ENCODE peak calls at places on chromosomes 4 and X, in five cellular contexts. R is endothelial cell of umbilical vein, V is K562, B is SK-N-SH, Z is HepG2. N is an unnamed sample.

GRCh38 chr4:59597536-59598232 is 1602.4 kb upstream of the ADGRL3 start:
- DNase-seq in R (no peak), V (no peak), B (no peak), Z (no peak), N (no peak)

GRCh38 chr4:139710073-139710472 is 44.5 kb downstream of the MGST2 start:
- DNase-seq in R (no peak), V (no peak), B (no peak), Z (no peak), N (no peak)

GRCh38 chr4:157052429-157053040 is 23.4 kb upstream of the GLRB start:
- DNase-seq in R (no peak), V (no peak), B (no peak), Z (no peak), N (no peak)

GRCh38 chr4:158010346-158010745 is 162.5 kb downstream of the GASK1B start:
- DNase-seq in R (no peak), V (no peak), B (no peak), Z (no peak), N (no peak)

GRCh38 chrX:9668537-9668936 is 97.1 kb downstream of the GPR143 start:
- DNase-seq in R (no peak), V (no peak), B (no peak), Z (no peak), N (no peak)

GRCh38 chr4:181949704-181950312 is 293.4 kb upstream of the TENM3 start:
- DNase-seq in R (no peak), V (no peak), B (no peak), Z (no peak), N (no peak)

GRCh38 chr4:123638834-123639233 is 242.2 kb downstream of the SPRY1 start:
- DNase-seq in R (no peak), V (no peak), B (no peak), Z (no peak), N (no peak)

GRCh38 chr4:161894493-161895167 is 269.2 kb downstream of the FSTL5 start:
- DNase-seq in R (no peak), V (no peak), B (no peak), Z (no peak), N (no peak)

GRCh38 chrX:46770006-46770816 is 11.3 kb upstream of the SLC9A7 start:
- DNase-seq in R (peak; percentile 9), V (no peak), B (no peak), Z (no peak), N (no peak)

GRCh38 chrX:40095588-40096394 is 2.0 kb downstream of the BCOR start:
- DNase-seq in R (peak; percentile 34), V (no peak), B (peak; percentile 44), Z (no peak), N (no peak)

GRCh38 chr4:7156273-7157139 is 35.8 kb upstream of the SORCS2 start:
- DNase-seq in R (peak; percentile 11), V (peak; percentile 50), B (peak; percentile 68), Z (no peak), N (no peak)

GRCh38 chr4:32268949-32269348 is 1548.8 kb downstream of the PCDH7 start:
- DNase-seq in R (peak; percentile 21), V (no peak), B (no peak), Z (no peak), N (peak; percentile 7)

GRCh38 chr4:4842476-4843441 is 16.7 kb upstream of the MSX1 start:
- DNase-seq in R (no peak), V (no peak), B (no peak), Z (no peak), N (no peak)

GRCh38 chrX:19070555-19070994 is 51.7 kb downstream of the ADGRG2 start:
- DNase-seq in R (no peak), V (no peak), B (no peak), Z (peak; percentile 63), N (no peak)

GRCh38 chrX:122866527-122866926 is 317.6 kb upstream of the GRIA3 start:
- DNase-seq in R (peak; percentile 81), V (no peak), B (no peak), Z (no peak), N (no peak)

GRCh38 chr4:11468901-11469300 is 40.2 kb upstream of the HS3ST1 start:
- DNase-seq in R (no peak), V (no peak), B (no peak), Z (no peak), N (no peak)

GRCh38 chr4:137700751-137701150 is 168.5 kb upstream of the PCDH18 start:
- DNase-seq in R (no peak), V (no peak), B (no peak), Z (no peak), N (no peak)

GRCh38 chr4:178577933-178578332 is 1135.7 kb upstream of the AGA start:
- DNase-seq in R (no peak), V (no peak), B (peak; percentile 12), Z (peak; percentile 1), N (no peak)

GRCh38 chr4:44326716-44327115 is 121.9 kb downstream of the KCTD8 start:
- DNase-seq in R (no peak), V (no peak), B (no peak), Z (no peak), N (no peak)

GRCh38 chr4:5500165-5500564 is 208.2 kb downstream of the EVC2 start:
- DNase-seq in R (no peak), V (no peak), B (no peak), Z (no peak), N (no peak)

GRCh38 chr4:102620697-102621497 is 119.7 kb downstream of the NFKB1 start:
- DNase-seq in R (peak; percentile 67), V (peak; percentile 53), B (peak; percentile 33), Z (peak; percentile 92), N (peak; percentile 76)

GRCh38 chr4:10082047-10082446 is 34.6 kb downstream of the WDR1 start:
- DNase-seq in R (no peak), V (peak; percentile 6), B (peak; percentile 8), Z (no peak), N (no peak)

GRCh38 chr4:124708517-124709300 is 3.8 kb downstream of the ANKRD50 start:
- DNase-seq in R (peak; percentile 58), V (no peak), B (no peak), Z (no peak), N (no peak)

GRCh38 chrX:69158166-69159040 is 6.8 kb downstream of the PJA1 start:
- DNase-seq in R (peak; percentile 71), V (peak; percentile 39), B (peak; percentile 65), Z (peak; percentile 23), N (no peak)

GRCh38 chr4:60201052-60201673 is 999.0 kb upstream of the ADGRL3 start:
- DNase-seq in R (peak; percentile 57), V (peak; percentile 23), B (peak; percentile 27), Z (peak; percentile 24), N (peak; percentile 12)

DNA sequence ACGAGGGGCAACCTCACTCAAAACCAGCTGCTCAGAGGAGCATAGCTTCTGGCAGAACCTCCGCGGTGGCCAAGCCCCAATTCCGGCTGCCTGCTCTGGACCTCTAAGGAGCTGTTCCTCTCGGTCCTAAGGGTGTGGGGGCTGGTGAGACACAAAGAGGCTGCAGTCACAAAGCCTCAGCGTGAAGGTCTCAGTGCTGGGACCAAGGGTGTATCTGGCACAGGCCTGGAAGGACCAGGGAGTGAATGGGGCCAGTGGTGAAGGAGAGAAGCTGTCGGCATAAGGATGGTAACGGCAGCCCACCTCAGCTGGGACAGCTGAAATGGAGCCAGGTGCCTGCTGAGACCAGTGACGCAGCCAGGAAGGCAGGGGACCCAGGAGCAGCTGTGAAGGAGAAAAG is 5.3 kb downstream of the PDE6B start:
- DNase-seq in R (no peak), V (no peak), B (no peak), Z (no peak), N (no peak)
- TF ChIP-seq MAX in R (no peak), V (no peak), B (no peak), Z (no peak), N (no peak)

GRCh38 chrX:30643313-30643821 is 9.9 kb upstream of the GK start:
- DNase-seq in R (no peak), V (no peak), B (no peak), Z (peak; percentile 87), N (no peak)
- TF ChIP-seq POLR2AphosphoS5 in R (no peak), V (no peak), B (no peak), Z (no peak), N (no peak)

GRCh38 chrX:138710866-138711331 is 618 bp downstream of the FGF13 start:
- DNase-seq in R (no peak), V (no peak), B (no peak), Z (no peak), N (no peak)

GRCh38 chrX:138711399-138712347 is at the start of gene FGF13:
- DNase-seq in R (no peak), V (no peak), B (peak; percentile 35), Z (peak; percentile 0), N (no peak)

GRCh38 chrX:138708268-138708667 is 3.2 kb downstream of the FGF13 start:
- DNase-seq in R (no peak), V (no peak), B (no peak), Z (no peak), N (no peak)

GRCh38 chrX:138709886-138710285 is 1.6 kb downstream of the FGF13 start:
- DNase-seq in R (no peak), V (no peak), B (no peak), Z (no peak), N (no peak)

GRCh38 chrX:138710311-138710791 is 1.2 kb downstream of the FGF13 start:
- DNase-seq in R (no peak), V (no peak), B (no peak), Z (no peak), N (no peak)
- H3K9ac ChIP-seq in R (no peak overlapping the region), V (no peak overlapping the region), B (no peak overlapping the region), Z (no peak overlapping the region), N (no peak overlapping the region)

DNA sequence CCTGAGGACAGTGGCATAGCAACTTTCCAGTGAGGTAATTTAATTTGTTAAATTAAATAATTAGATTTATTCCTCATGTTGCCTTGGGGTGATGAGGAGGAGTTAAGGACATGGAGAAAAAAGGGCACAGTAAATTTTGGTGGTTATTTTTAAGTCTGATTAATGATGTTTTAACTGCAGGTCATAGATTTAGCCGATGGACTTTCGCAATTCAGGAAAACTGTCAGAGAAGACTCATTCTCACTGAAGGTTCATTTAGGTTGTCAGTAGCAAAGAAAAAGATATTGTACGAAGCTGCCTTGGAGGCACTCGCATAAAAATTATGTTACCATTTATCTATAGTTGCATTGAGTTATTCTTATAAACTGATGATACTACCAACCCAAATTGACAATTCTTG is 164.2 kb upstream of the PITX2 start:
- DNase-seq in R (no peak), V (no peak), B (no peak), Z (no peak), N (no peak)
- TF ChIP-seq MAX in R (no peak), V (no peak), B (no peak), Z (no peak), N (no peak)

GRCh38 chrX:136659174-136659573 is 11.2 kb downstream of the CD40LG start:
- DNase-seq in R (no peak), V (no peak), B (no peak), Z (no peak), N (no peak)

GRCh38 chrX:136662104-136662503 is 14.1 kb downstream of the CD40LG start:
- DNase-seq in R (no peak), V (no peak), B (no peak), Z (no peak), N (no peak)

GRCh38 chrX:136662976-136663375 is 15.0 kb downstream of the CD40LG start:
- DNase-seq in R (no peak), V (no peak), B (no peak), Z (no peak), N (no peak)

GRCh38 chrX:136658151-136658550 is 10.2 kb downstream of the CD40LG start:
- DNase-seq in R (no peak), V (no peak), B (no peak), Z (no peak), N (no peak)

DNA sequence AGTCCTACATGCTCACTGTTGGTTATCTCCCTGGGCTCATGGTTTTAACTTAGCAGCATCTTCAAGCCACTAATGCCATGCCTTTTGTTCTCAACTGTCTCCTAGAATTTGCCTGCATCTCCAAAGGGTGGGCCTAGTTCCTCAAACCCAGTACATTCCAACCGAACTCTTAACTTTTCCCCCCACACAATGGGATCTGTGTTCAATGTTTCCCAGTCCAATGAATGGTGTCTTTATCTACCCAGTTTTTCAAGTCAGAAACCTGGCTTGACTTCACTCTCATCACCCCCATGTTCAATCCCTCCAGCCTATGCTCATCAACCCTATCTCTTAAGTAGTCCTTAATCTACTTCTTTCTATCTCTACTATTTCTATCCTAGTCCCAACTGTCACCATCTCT is 12.9 kb downstream of the CD40LG start:
- DNase-seq in R (no peak), V (no peak), B (no peak), Z (no peak), N (no peak)
- TF ChIP-seq POLR2AphosphoS5 in R (no peak), V (no peak), B (no peak), Z (no peak), N (no peak)